ENCODE peak calls at places on chromosomes 1 and 21, in five cellular contexts. S, C, J, R and E are unnamed samples.

GRCh38 chr1:12179111-12179519 is 12.3 kb downstream of the TNFRSF1B start:
- DNase-seq in J (peak), C (no peak), S (no peak), R (no peak), E (peak)

GRCh38 chr1:5667513-5668325 is 324.5 kb downstream of the NPHP4 start:
- DNase-seq in C (no peak), R (no peak), S (no peak), J (peak), E (no peak)

GRCh38 chr21:42768324-42769121 is 110.8 kb downstream of the WDR4 start:
- DNase-seq in J (no peak), C (no peak), R (no peak), S (no peak), E (no peak)

GRCh38 chr1:35571263-35571662 is 1.9 kb upstream of the TFAP2E start:
- DNase-seq in R (no peak), S (no peak), C (no peak), J (no peak), E (no peak)

GRCh38 chr1:85313888-85314696 is 37.7 kb upstream of the BCL10 start:
- DNase-seq in C (no peak), J (no peak), S (no peak), R (peak), E (no peak)

GRCh38 chr1:172360511-172360910 is 60.0 kb upstream of the C1orf105 start:
- DNase-seq in C (no peak), J (no peak), R (no peak), S (no peak), E (no peak)

GRCh38 chr1:79391896-79392295 is 385.4 kb upstream of the ADGRL4 start:
- DNase-seq in C (no peak), S (no peak), J (no peak), R (no peak), E (no peak)

GRCh38 chr21:42569732-42570301 is 56.2 kb downstream of the SLC37A1 start:
- DNase-seq in J (no peak), C (peak), S (no peak), R (no peak), E (no peak)

GRCh38 chr1:197841158-197841557 is 61.3 kb upstream of the C1orf53 start:
- DNase-seq in C (no peak), S (no peak), R (no peak), J (no peak), E (no peak)

GRCh38 chr1:223016890-223017289 is 126.2 kb downstream of the TLR5 start:
- DNase-seq in S (no peak), C (no peak), R (no peak), J (no peak), E (no peak)

GRCh38 chr1:172917972-172918371 is 132.8 kb downstream of the TNFSF18 start:
- DNase-seq in R (no peak), S (no peak), J (no peak), C (no peak), E (peak)

GRCh38 chr1:47448462-47449233 is 10.8 kb downstream of the FOXD2 start:
- DNase-seq in R (no peak), C (no peak), J (no peak), S (no peak), E (no peak)

GRCh38 chr1:54170961-54171460 is 18.2 kb upstream of the CDCP2 start:
- DNase-seq in C (no peak), R (no peak), J (no peak), S (no peak), E (no peak)

GRCh38 chr1:232164078-232164963 is 465.6 kb downstream of the SIPA1L2 start:
- DNase-seq in C (no peak), S (no peak), J (no peak), R (no peak), E (no peak)

GRCh38 chr1:210792703-210793102 is 341.2 kb downstream of the KCNH1 start:
- DNase-seq in C (no peak), S (no peak), J (no peak), R (no peak), E (peak)

GRCh38 chr1:227779651-227780050 is 35.8 kb upstream of the PRSS38 start:
- DNase-seq in C (peak), S (no peak), R (peak), J (no peak), E (no peak)

GRCh38 chr1:34371829-34372532 is 195.3 kb downstream of the C1orf94 start:
- DNase-seq in J (no peak), R (no peak), C (no peak), S (no peak), E (no peak)

GRCh38 chr1:88661951-88662664 is 22.0 kb upstream of the PKN2 start:
- DNase-seq in J (no peak), R (no peak), S (no peak), C (no peak), E (no peak)

GRCh38 chr1:35925741-35926140 is 5.2 kb upstream of the AGO3 start:
- DNase-seq in R (peak), S (no peak), C (no peak), J (no peak), E (no peak)

GRCh38 chr21:36672737-36673136 is 26.2 kb upstream of the SIM2 start:
- DNase-seq in R (no peak), J (no peak), S (no peak), C (no peak), E (no peak)

GRCh38 chr1:230215049-230215448 is 148.0 kb downstream of the GALNT2 start:
- DNase-seq in C (peak), R (peak), S (no peak), J (peak), E (no peak)

GRCh38 chr1:29551536-29551935 is 315.2 kb downstream of the PTPRU start:
- DNase-seq in R (no peak), J (no peak), C (no peak), S (no peak), E (no peak)

DNA sequence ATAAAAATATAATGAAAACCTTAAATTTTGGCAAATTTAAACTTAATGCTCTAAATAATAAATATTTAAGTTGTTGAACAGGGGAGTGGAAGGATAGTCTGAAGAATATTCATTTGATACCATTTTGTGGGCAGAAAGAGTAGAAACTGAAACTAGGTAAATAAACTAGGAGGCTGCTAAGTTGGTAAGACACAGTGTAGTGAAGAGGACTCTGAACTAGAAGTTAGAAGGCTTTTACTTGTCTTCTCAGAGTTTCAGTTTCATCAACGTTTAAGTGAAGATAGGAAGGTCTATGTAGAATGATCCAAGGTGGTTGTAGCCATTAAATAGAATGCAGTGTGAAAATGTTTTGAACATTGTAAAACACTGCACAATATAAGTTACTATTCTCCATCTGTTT is 516.9 kb downstream of the AMY1C start:
- DNase-seq in S (no peak), J (no peak), C (no peak), R (no peak), E (no peak)
- TF ChIP-seq POLR2A in S (no peak), J (no peak), C (no peak), R (no peak), E (no peak)

DNA sequence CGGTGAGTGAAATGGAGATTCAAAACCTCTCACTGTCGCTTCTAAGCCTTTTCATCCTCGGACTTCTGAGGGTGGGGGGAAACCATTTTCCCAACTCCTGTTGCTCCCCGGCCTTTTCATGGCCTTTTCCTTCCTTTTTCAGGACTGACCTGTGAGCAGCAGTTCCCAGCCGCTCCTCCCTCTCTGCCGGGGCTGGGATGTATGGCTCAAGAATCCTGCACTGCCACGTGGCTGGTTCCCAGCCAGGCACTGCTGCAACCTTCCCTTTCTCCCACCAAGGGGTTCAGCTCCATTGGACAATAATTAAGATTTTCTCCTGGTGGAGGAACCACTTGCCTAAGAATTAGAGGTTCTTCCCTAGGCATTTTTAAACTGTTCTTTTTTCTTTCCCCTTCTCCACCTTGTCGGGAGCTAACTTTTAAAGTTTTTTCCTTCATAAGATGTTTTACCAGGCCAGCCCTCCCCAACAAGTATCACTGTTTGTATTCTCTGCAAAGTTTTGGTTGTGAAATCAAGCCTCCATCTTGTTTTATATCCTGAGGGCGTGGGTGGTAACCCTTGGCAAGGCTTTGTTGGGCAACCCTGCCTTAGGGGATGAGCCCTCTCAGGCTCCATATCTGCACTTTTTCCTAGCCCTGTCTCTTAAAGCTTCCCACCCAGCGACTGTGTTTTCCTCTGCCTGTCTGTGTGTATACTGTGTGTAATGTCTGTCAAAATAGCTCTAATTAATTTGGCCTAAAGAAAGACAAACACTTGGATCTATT is 1166.6 kb upstream of the ADGRL2 start:
- DNase-seq in J (no peak), R (no peak), S (no peak), C (no peak), E (no peak)
- TF ChIP-seq POLR2A in J (no peak), R (no peak), S (no peak), C (no peak), E (no peak)

DNA sequence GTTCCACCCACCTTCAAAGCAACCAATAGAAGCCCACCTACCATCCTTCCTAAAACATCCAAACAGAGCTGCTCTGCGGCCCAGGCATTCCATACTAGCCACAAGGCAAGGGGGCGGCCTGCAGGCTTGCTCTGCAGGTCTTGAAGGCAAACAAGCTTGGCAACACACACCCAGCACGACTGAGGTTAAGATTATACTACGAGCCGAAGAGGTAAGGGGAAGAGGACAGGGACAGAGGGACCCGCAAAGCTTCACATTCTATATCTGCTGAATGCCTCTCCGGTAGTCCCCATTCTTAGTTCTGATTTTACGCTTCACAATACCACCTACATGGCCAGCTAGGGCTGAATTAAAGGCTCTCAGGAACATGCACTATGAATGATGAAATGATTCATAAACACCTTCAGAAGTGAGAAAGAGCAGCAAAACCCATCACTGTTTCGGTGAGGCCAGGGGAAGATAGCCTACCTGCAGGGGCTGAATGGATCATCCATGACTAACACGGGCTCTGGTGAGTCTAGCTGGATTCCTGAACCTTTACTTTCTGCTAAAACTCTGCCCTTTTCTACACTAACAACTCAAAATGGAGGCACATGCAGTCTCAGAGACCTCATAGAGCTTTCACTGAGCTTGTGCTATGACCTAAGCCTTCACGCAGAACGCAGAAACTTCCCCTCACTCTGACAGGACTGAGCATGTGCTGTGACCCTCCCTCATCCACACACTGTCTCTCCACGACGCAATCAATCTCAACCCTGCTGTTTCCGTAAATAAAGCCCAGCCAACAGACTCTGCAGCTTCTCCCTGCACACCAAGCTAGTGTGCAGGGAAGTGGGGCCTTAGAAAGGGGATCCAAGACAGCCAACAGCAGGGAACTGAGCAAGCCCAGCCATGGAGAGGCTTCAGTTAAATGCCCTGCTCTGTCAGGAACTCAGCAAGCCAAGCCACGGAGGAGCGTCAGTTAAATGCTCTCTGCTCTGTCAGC is 207.7 kb downstream of the SLC45A1 start:
- DNase-seq in J (peak), S (no peak), C (peak), R (peak), E (peak)
- TF ChIP-seq POLR2A in J (no peak), S (no peak), C (peak), R (peak), E (peak)

GRCh38 chr1:16387201-16388185 is 20.5 kb downstream of the SZRD1 start:
- DNase-seq in S (no peak), J (no peak), C (no peak), R (no peak), E (no peak)
- TF ChIP-seq POLR2A in S (no peak), J (no peak), C (no peak), R (no peak), E (no peak)

GRCh38 chr1:178096421-178096820 is 2.5 kb downstream of the RASAL2 start:
- DNase-seq in J (no peak), R (no peak), C (no peak), S (no peak), E (no peak)

GRCh38 chr1:178091986-178092745 is 1.7 kb upstream of the RASAL2 start:
- DNase-seq in R (no peak), J (no peak), S (no peak), C (no peak), E (no peak)

GRCh38 chr1:178093150-178093957 is 550 bp upstream of the RASAL2 start:
- DNase-seq in C (peak), S (peak), R (peak), J (peak), E (peak)

GRCh38 chr1:178094752-178095645 is 1.1 kb downstream of the RASAL2 start:
- DNase-seq in J (no peak), S (no peak), R (no peak), C (no peak), E (no peak)

DNA sequence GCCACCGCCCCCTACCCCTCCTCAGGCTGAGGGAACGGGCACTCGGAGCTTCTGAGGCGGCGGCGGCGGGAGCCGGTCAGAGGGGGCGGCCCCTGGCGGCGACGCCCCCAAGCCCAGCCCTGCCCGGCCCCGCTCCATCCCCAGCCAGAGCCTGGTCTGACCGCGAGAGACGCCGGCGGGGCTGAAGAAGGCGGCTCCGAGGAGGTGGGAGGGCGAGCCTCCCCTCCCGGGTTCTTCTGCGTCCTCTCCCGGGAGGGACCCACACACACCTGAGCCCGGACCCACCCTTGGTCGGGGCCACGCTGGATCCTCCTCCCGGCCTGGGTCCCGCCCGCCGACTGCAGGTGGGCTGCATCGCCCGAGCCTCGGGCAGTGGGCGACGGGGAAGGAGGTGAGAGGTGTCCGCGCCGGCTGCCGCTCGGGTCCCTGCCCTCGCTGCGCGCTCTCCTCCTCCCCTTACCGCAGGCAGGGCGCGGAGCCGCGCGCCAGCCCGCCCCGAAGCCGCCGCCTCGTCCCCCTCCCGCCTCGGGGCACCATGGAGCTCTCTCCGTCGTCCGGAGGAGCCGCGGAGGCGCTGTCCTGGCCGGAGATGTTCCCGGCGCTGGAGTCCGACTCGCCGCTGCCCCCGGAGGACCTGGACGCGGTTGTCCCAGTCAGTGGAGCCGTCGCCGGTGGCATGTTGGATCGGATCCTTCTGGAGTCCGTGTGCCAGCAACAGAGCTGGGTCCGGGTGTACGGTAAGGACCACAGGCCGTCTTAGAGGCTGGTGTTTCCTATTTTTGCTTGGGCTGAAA is at the start of gene RASAL2:
- DNase-seq in J (peak), R (peak), C (peak), S (peak), E (peak)
- TF ChIP-seq POLR2A in J (no peak), R (peak), C (no peak), S (no peak), E (no peak)

GRCh38 chr1:2412395-2412772 is at the start of gene PEX10:
- DNase-seq in J (peak), C (peak), R (peak), S (peak), E (peak)
- TF ChIP-seq POLR2A in J (peak), C (peak), R (peak), S (no peak), E (no peak)

GRCh38 chr1:17053685-17054410 is at the start of gene SDHB:
- DNase-seq in C (peak), J (peak), R (peak), S (peak), E (peak)
- TF ChIP-seq POLR2A in C (peak), J (peak), R (peak), S (peak), E (peak)